ENCODE peak calls at places on chromosomes 11 and 22, in eight cellular contexts. P is Right ventricle myocardium superior; G is amniotic stem cell; M is NCI-H1105; F is RPMI7951; Q is posterior vena cava; C is activated CD8-positive, alpha-beta memory T cell treated with anti-CD3 and anti-CD28 coated beads for 1 hour; I is NCI-H2081. Z is an unnamed sample.
A peak's percentile ranks its signal among the peaks of the same experiment; 100 is the strongest.

GRCh38 chr22:26658161-26658560 is 773 bp downstream of the MIAT start:
- DNase-seq in C (no peak), Q (no peak), M (no peak), F (no peak), P (no peak), G (no peak), I (no peak), Z (no peak)

GRCh38 chr22:33116846-33117547 is 58.8 kb upstream of the SYN3 start:
- DNase-seq in G (no peak), P (no peak), I (no peak), F (peak; percentile 78), Q (no peak), M (no peak), C (no peak), Z (peak; percentile 85)

GRCh38 chr11:118757881-118758399 is 33.0 kb downstream of the DDX6 start:
- DNase-seq in Q (no peak), M (no peak), P (no peak), C (no peak), F (no peak), G (no peak), I (no peak), Z (no peak)

GRCh38 chr11:135074397-135074998 is 662.5 kb upstream of the B3GAT1 start:
- DNase-seq in C (no peak), P (no peak), Q (no peak), G (no peak), M (peak; percentile 10), I (peak; percentile 4), F (peak; percentile 20), Z (peak; percentile 37)

GRCh38 chr11:125943661-125944349 is 2.0 kb upstream of the VSIG10L2 start:
- DNase-seq in F (no peak), Q (no peak), M (no peak), I (no peak), P (no peak), C (no peak), G (no peak), Z (no peak)

GRCh38 chr11:35927730-35928129 is 16.1 kb upstream of the LDLRAD3 start:
- DNase-seq in F (no peak), Q (peak; percentile 84), M (no peak), P (peak; percentile 62), I (no peak), G (no peak), C (no peak), Z (peak; percentile 68)

GRCh38 chr22:27811778-27812177 is 10.2 kb upstream of the MN1 start:
- DNase-seq in Q (no peak), P (no peak), F (no peak), M (no peak), C (no peak), I (no peak), G (no peak), Z (no peak)

GRCh38 chr22:20128902-20129746 is 2.5 kb upstream of the ZDHHC8 start:
- DNase-seq in Q (no peak), F (peak; percentile 33), G (no peak), M (peak; percentile 21), C (no peak), I (peak; percentile 11), P (no peak), Z (peak; percentile 42)

GRCh38 chr22:24695958-24696511 is 78.5 kb downstream of the PIWIL3 start:
- DNase-seq in I (no peak), M (no peak), P (no peak), F (no peak), C (no peak), Q (no peak), G (no peak), Z (no peak)

GRCh38 chr22:20000246-20001081 is 16.2 kb downstream of the ARVCF start:
- DNase-seq in Q (peak; percentile 43), C (no peak), G (no peak), P (peak; percentile 72), F (no peak), M (no peak), I (no peak), Z (no peak)

GRCh38 chr11:15886866-15887265 is 469.5 kb downstream of the SOX6 start:
- DNase-seq in Q (no peak), M (no peak), G (no peak), P (no peak), C (no peak), I (no peak), F (no peak), Z (no peak)

GRCh38 chr11:126384053-126384335 is 28.5 kb downstream of the ST3GAL4 start:
- DNase-seq in M (no peak), C (no peak), P (no peak), F (no peak), I (no peak), Q (peak; percentile 71), G (no peak), Z (no peak)

GRCh38 chr11:61496602-61497400 is 11.7 kb upstream of the LRRC10B start:
- DNase-seq in F (no peak), Q (no peak), I (no peak), M (no peak), G (no peak), C (no peak), P (no peak), Z (no peak)

GRCh38 chr11:82533628-82534353 is 199.9 kb downstream of the FAM181B start:
- DNase-seq in Q (no peak), M (peak; percentile 85), F (no peak), G (no peak), C (no peak), I (no peak), P (no peak), Z (no peak)

Z was measured in M059J.